ENCODE peak calls at places on chromosomes 11 and 22, in eight cellular contexts. J, P, O, R, U, W, H and A are unnamed samples.

GRCh38 chr22:22771696-22772377 is 115.8 kb upstream of the IGLL5 start:
- DNase-seq in J (no peak), P (no peak), O (no peak), R (no peak), U (peak; percentile 16), W (no peak), H (no peak), A (no peak)

GRCh38 chr22:18057568-18058209 is 20.1 kb upstream of the PEX26 start:
- DNase-seq in J (peak; percentile 82), P (no peak), O (peak; percentile 72), R (peak; percentile 83), U (no peak), W (peak; percentile 76), H (no peak), A (no peak)

GRCh38 chr22:50665212-50665611 is 7.4 kb upstream of the SHANK3 start:
- DNase-seq in J (no peak), P (no peak), O (no peak), R (no peak), U (no peak), W (no peak), H (no peak), A (peak; percentile 29)

GRCh38 chr22:36493690-36494110 is 12.3 kb upstream of the TXN2 start:
- DNase-seq in J (peak; percentile 52), P (no peak), O (no peak), R (no peak), U (no peak), W (peak; percentile 48), H (no peak), A (no peak)

GRCh38 chr11:62905927-62906531 is 15.1 kb downstream of the CHRM1 start:
- DNase-seq in J (peak; percentile 88), P (peak; percentile 90), O (peak; percentile 84), R (no peak), U (peak; percentile 92), W (peak; percentile 81), H (peak; percentile 87), A (no peak)

GRCh38 chr11:111063711-111064110 is 181.8 kb upstream of the POU2AF2 start:
- DNase-seq in J (no peak), P (no peak), O (no peak), R (no peak), U (no peak), W (no peak), H (no peak), A (no peak)

GRCh38 chr11:58330861-58331260 is 28.0 kb downstream of the OR5B17 start:
- DNase-seq in J (no peak), P (no peak), O (no peak), R (no peak), U (no peak), W (no peak), H (no peak), A (no peak)

GRCh38 chr11:111460752-111461305 is 51.4 kb downstream of the BTG4 start:
- DNase-seq in J (no peak), P (no peak), O (no peak), R (no peak), U (no peak), W (no peak), H (no peak), A (no peak)

GRCh38 chr22:16783930-16784354 is 41.3 kb downstream of the XKR3 start:
- DNase-seq in J (no peak), P (peak; percentile 30), O (no peak), R (no peak), U (no peak), W (no peak), H (no peak), A (no peak)

GRCh38 chr22:50733521-50734342 is 4.3 kb upstream of the ACR start:
- DNase-seq in J (peak; percentile 84), P (peak; percentile 9), O (no peak), R (peak; percentile 28), U (peak; percentile 29), W (peak; percentile 6), H (no peak), A (peak; percentile 55)

GRCh38 chr11:75523811-75524401 is 1.8 kb downstream of the GDPD5 start:
- DNase-seq in J (no peak), P (no peak), O (no peak), R (no peak), U (no peak), W (no peak), H (no peak), A (no peak)

GRCh38 chr22:20577549-20577975 is 70.2 kb downstream of the MED15 start:
- DNase-seq in J (no peak), P (no peak), O (no peak), R (peak; percentile 31), U (no peak), W (no peak), H (no peak), A (no peak)

GRCh38 chr11:73366953-73367352 is 9.2 kb upstream of the RELT start:
- DNase-seq in J (no peak), P (no peak), O (no peak), R (no peak), U (no peak), W (no peak), H (no peak), A (no peak)

GRCh38 chr11:118634435-118635236 is 27.2 kb downstream of the PHLDB1 start:
- DNase-seq in J (no peak), P (peak; percentile 71), O (peak; percentile 76), R (no peak), U (peak; percentile 86), W (peak; percentile 78), H (peak; percentile 90), A (no peak)

DNA sequence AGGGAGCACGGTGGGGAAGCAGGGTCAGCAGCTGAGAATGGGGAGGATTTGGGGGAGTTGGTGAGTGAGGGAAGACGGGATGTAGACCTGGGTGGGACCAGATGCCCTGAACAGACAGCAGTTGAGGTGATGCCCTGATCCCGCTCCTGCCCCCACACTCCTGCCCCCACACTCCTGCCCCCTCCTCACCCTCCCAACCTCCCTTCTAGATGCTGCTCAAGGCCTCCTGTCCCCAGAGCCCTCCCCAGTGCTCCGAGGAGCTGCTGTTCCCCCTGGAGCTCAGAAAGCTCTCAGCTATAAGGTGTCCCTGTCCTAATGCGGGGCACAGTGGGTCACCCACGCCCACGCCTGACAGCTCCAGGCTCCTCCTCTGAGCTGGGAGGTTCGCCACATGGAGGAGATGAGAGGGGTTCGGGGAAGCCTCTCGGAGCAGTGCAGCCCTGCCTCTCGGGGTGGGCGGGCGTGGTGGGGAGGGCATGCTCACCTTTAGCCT is 25.1 kb upstream of the TTLL12 start:
- DNase-seq in J (no peak), P (no peak), O (no peak), R (no peak), U (no peak), W (no peak), H (no peak), A (peak; percentile 62)
- TF ChIP-seq CTCF in J (no peak), P (no peak), O (no peak), R (no peak), U (no peak), W (no peak), H (no peak), A (no peak)

GRCh38 chr11:102749101-102749725 is 24.5 kb upstream of the MMP8 start:
- DNase-seq in J (no peak), P (no peak), O (no peak), R (no peak), U (no peak), W (no peak), H (no peak), A (no peak)
- TF ChIP-seq CTCF in J (no peak), P (no peak), O (no peak), R (no peak), U (no peak), W (no peak), H (no peak), A (no peak)

GRCh38 chr11:122910775-122911174 is 28.2 kb downstream of the JHY start:
- DNase-seq in J (no peak), P (no peak), O (no peak), R (no peak), U (no peak), W (no peak), H (peak; percentile 28), A (no peak)
- TF ChIP-seq CTCF in J (peak; percentile 26), P (no peak), O (no peak), R (peak; percentile 55), U (no peak), W (peak; percentile 11), H (peak; percentile 38), A (peak; percentile 76)

GRCh38 chr11:17593466-17594245 is 46.6 kb downstream of the OTOG start:
- DNase-seq in J (no peak), P (no peak), O (no peak), R (peak; percentile 21), U (peak; percentile 28), W (no peak), H (no peak), A (no peak)
- TF ChIP-seq CTCF in J (no peak), P (no peak), O (no peak), R (no peak), U (no peak), W (no peak), H (no peak), A (no peak)

GRCh38 chr11:80383655-80384054 is 942.8 kb upstream of the TENM4 start:
- DNase-seq in J (no peak), P (no peak), O (peak; percentile 4), R (no peak), U (no peak), W (no peak), H (peak; percentile 18), A (no peak)
- TF ChIP-seq CTCF in J (no peak), P (no peak), O (no peak), R (no peak), U (no peak), W (no peak), H (no peak), A (no peak)

GRCh38 chr22:47064416-47064815 is 302.0 kb downstream of the TBC1D22A start:
- DNase-seq in J (no peak), P (no peak), O (no peak), R (no peak), U (no peak), W (no peak), H (no peak), A (no peak)
- TF ChIP-seq CTCF in J (no peak), P (no peak), O (no peak), R (no peak), U (no peak), W (no peak), H (no peak), A (no peak)

DNA sequence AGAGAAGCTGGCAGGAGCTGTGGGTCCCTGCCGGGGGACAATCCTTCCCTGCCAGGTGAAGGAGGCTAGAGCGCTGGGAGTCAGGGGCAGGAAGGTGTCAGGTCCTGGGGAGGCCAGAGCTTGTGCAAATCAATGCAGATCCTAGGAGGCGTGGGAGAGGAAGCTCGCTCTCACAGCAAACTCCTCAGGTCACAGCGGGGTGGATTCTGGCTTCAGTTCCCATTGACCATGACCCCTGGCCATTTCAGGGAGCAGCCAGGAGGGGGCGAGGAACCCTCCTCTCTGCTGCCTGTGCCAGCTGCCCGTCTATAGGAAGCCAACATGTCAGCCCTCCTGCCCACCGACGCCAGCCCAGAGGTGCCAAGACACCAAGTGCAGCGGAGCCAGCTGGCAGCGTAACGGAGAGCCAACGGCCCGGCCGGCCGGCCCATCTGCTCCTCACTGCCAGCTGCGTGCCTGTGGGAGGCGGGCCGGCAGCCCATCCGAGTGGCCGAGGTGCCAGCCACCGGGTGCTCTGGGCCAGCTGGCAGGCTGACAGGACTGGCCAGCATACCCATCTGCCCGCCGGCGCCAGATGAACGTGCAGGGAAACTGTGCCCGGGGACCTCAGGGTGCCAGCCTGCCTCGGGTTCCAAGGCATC is 374.9 kb downstream of the MIAT start:
- DNase-seq in J (peak; percentile 74), P (peak; percentile 55), O (no peak), R (no peak), U (no peak), W (no peak), H (peak; percentile 49), A (no peak)
- TF ChIP-seq CTCF in J (no peak), P (peak; percentile 43), O (no peak), R (no peak), U (no peak), W (no peak), H (peak; percentile 37), A (peak; percentile 42)